ENCODE peak calls at places on chromosomes 16 and 17, in eight cellular contexts. U is lung, G is OCI-LY7, N is stomach, O is LNCaP clone FGC, J is astrocyte of the spinal cord, P is thyroid gland, H is brain microvascular endothelial cell. M is an unnamed sample.
A peak's percentile ranks its signal among the peaks of the same experiment; 100 is the strongest.

GRCh38 chr17:41792835-41793748 is 6.6 kb upstream of the JUP start:
- DNase-seq in U (peak; percentile 71), G (no peak), N (peak; percentile 83), O (no peak), J (no peak), P (peak; percentile 90), H (peak; percentile 59), M (no peak)

GRCh38 chr16:56294599-56294998 is 103.3 kb downstream of the GNAO1 start:
- DNase-seq in U (no peak), G (no peak), N (no peak), O (no peak), J (peak; percentile 88), P (no peak), H (peak; percentile 43), M (no peak)

GRCh38 chr17:64787921-64788271 is 125.8 kb upstream of the SMURF2 start:
- DNase-seq in U (no peak), G (no peak), N (no peak), O (no peak), J (no peak), P (no peak), H (no peak), M (no peak)

GRCh38 chr16:2054543-2055245 is 6.9 kb downstream of the TSC2 start:
- DNase-seq in U (no peak), G (no peak), N (peak; percentile 93), O (peak; percentile 85), J (no peak), P (peak; percentile 83), H (no peak), M (no peak)

GRCh38 chr16:4361033-4361943 is 10.2 kb upstream of the PAM16 start:
- DNase-seq in U (no peak), G (no peak), N (no peak), O (no peak), J (no peak), P (no peak), H (no peak), M (no peak)

GRCh38 chr17:64599187-64599676 is 62.9 kb downstream of the SMURF2 start:
- DNase-seq in U (peak; percentile 33), G (peak; percentile 46), N (peak; percentile 32), O (no peak), J (peak; percentile 36), P (no peak), H (no peak), M (peak; percentile 6)

GRCh38 chr16:56916571-56917403 is 15.2 kb upstream of the HERPUD1 start:
- DNase-seq in U (no peak), G (peak; percentile 89), N (no peak), O (no peak), J (no peak), P (no peak), H (no peak), M (peak; percentile 87)

GRCh38 chr16:1150511-1150982 is 2.4 kb upstream of the CACNA1H start:
- DNase-seq in U (no peak), G (peak; percentile 15), N (no peak), O (no peak), J (peak; percentile 19), P (no peak), H (peak; percentile 54), M (peak; percentile 2)

GRCh38 chr17:19977360-19978205 is at the start of gene AKAP10:
- DNase-seq in U (peak; percentile 95), G (peak; percentile 94), N (peak; percentile 95), O (peak; percentile 19), J (peak; percentile 82), P (peak; percentile 95), H (peak; percentile 79), M (peak; percentile 95)

GRCh38 chr17:49360796-49361128 is 1.3 kb downstream of the ZNF652 start:
- DNase-seq in U (no peak), G (no peak), N (no peak), O (no peak), J (no peak), P (peak; percentile 28), H (peak; percentile 32), M (no peak)

GRCh38 chr16:49179714-49180330 is 101.8 kb downstream of the CBLN1 start:
- DNase-seq in U (no peak), G (no peak), N (no peak), O (no peak), J (no peak), P (no peak), H (no peak), M (no peak)

GRCh38 chr17:74742978-74743545 is 5.4 kb upstream of the NHERF1 start:
- DNase-seq in U (no peak), G (no peak), N (no peak), O (no peak), J (no peak), P (no peak), H (no peak), M (no peak)

GRCh38 chr17:50274142-50274944 is at the start of gene TMEM92:
- DNase-seq in U (peak; percentile 79), G (no peak), N (peak; percentile 89), O (no peak), J (peak; percentile 33), P (no peak), H (no peak), M (no peak)

GRCh38 chr17:61362852-61363600 is 36.6 kb upstream of the TBX2 start:
- DNase-seq in U (no peak), G (no peak), N (no peak), O (no peak), J (no peak), P (no peak), H (no peak), M (no peak)

GRCh38 chr16:7746971-7747370 is 414.3 kb downstream of the RBFOX1 start:
- DNase-seq in U (no peak), G (no peak), N (no peak), O (no peak), J (no peak), P (no peak), H (no peak), M (no peak)

GRCh38 chr17:6639651-6640535 is 618 bp downstream of the KIAA0753 start:
- DNase-seq in U (no peak), G (peak; percentile 53), N (no peak), O (no peak), J (peak; percentile 9), P (peak; percentile 29), H (no peak), M (peak; percentile 46)

GRCh38 chr16:23466162-23466885 is 13.3 kb upstream of the COG7 start:
- DNase-seq in U (no peak), G (no peak), N (no peak), O (no peak), J (peak; percentile 88), P (no peak), H (peak; percentile 92), M (no peak)

GRCh38 chr17:13986855-13987254 is 82.4 kb upstream of the COX10 start:
- DNase-seq in U (no peak), G (no peak), N (no peak), O (no peak), J (no peak), P (no peak), H (no peak), M (no peak)

DNA sequence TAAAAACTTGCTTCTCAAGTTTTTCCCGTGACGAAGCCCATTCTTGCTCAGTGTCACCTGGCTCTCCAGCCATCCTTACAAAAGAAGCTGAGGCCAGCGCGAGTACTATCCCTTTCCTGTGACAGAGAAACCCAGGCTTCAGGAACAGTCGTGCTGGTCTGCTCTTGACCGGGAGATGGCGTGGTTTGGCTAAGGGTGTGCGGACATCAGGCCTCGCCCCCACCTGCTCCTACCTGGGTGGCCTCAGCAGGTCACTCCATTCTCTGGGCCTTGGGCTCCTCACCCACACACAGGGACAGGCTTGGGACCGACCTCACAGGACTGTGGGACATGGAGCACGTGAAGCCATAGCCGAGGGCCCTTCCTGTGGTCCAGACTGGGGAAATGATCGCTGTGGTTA is 75.2 kb upstream of the CIBAR2 start:
- DNase-seq in U (no peak), G (no peak), N (no peak), O (no peak), J (no peak), P (peak; percentile 40), H (no peak), M (no peak)
- TF ChIP-seq CTCF in U (no peak), G (no peak), N (no peak), O (no peak), J (no peak), P (no peak), H (no peak), M (no peak)

DNA sequence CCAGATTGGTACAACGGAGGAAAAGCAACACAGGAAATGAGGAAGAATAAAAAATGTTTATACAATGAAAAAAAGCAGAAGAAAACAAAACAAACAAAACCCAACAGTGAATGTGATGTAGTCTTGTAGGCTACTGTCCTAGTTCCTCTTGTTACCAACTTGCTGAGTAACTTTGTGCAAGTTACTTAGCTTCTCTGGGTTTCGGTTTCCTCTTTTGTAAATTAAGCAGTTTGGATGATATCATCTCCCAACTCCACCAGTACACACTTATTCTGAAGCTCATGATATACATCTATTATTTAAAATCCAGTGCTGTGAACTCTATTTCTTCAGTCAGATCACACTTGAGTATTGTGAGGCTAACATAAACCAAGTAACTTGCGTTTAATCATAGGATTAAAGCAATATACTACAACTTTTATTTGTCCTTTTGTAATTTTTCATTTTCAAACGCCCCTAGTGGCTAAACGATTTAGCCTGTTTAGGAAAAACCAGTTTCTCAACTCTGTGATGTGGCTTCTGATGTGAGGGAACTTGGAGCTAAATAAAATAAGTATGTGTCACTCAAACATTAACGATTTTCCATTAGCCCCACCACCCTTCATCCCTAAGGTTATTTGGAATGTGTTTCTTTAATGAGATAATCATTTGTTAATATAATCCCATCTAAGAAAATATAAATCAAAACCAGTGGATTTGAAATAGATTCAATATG is 1.4 kb upstream of the UNK start:
- DNase-seq in U (no peak), G (peak; percentile 90), N (no peak), O (peak; percentile 78), J (peak; percentile 75), P (no peak), H (peak; percentile 41), M (peak; percentile 87)
- H3K4me3 ChIP-seq in U (no peak overlapping the region), G (peak overlapping the region; percentile 76), N (no peak overlapping the region), O (peak overlapping the region; percentile 58), J (no peak overlapping the region), P (no peak overlapping the region), H (no peak overlapping the region), M (peak overlapping the region; percentile 63)

DNA sequence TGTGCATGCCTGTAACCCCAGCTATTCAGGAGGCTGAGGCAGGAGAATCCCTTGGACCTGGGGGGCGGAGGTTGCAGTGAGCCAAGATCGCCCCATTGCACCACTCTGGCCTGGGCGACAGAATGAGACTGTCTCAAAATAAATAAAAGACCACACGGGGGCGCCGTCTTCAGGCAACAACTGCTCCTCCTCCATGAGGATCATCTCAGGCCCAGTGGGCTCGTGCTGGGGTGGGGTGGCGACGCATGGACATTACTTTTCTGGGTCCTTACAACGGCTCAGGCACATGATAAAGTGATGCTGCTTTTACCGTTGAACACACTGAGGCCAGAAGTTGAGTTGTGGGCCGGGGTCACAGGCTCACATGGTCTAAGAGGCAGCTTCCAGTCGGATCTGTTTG is 56.2 kb downstream of the PRMT7 start:
- DNase-seq in U (no peak), G (peak; percentile 62), N (peak; percentile 48), O (no peak), J (peak; percentile 23), P (peak; percentile 51), H (peak; percentile 33), M (peak; percentile 69)
- TF ChIP-seq CTCF in U (no peak), G (peak; percentile 63), N (peak; percentile 19), O (peak; percentile 43), J (peak; percentile 30), P (peak; percentile 37), H (peak; percentile 66), M (peak; percentile 53)

DNA sequence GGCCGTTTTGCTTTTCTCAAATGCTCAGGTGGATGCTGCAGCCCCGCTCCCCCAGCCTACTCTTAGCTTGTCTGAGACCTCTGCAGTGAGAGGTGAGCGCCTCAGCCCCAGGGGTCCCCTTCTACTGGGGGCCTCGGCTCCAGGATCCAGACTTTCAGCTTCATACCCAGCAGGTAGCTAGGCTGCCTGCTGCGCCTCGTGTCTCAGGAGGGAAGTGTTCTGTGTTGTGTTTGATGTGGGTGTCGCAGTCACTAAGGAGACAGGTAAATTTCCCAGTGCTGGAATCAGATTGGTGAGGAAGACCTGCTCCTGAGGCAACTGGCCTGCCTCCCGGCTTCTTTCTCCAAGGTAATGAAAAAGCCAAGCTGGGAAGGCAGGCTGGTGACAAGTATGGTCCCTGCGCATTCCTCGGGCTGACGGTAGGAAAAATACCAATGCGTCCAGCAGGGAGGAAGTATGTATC is 604.0 kb upstream of the SALL1 start:
- DNase-seq in U (no peak), G (no peak), N (no peak), O (no peak), J (no peak), P (peak; percentile 88), H (no peak), M (no peak)
- H3K4me3 ChIP-seq in U (no peak overlapping the region), G (no peak overlapping the region), N (no peak overlapping the region), O (no peak overlapping the region), J (no peak overlapping the region), P (no peak overlapping the region), H (no peak overlapping the region), M (no peak overlapping the region)

M was measured in GM12865.